ENCODE peak calls at places on chromosomes 13 and 19, in four cellular contexts. One of them, this sample, is unnamed.

GRCh38 chr13:98457053-98457452 is 119.9 kb downstream of the STK24 start:
- DNase-seq in H9: no peak
- DNase-seq in IMR-90: no peak
- DNase-seq in H1: no peak
- DNase-seq in this sample: no peak

GRCh38 chr13:51807041-51807440 is 3.1 kb upstream of the DHRS12 start:
- DNase-seq in H9: no peak
- DNase-seq in IMR-90: no peak
- DNase-seq in H1: no peak
- DNase-seq in this sample: peak

GRCh38 chr13:73661687-73662425 is 472.3 kb downstream of the KLF12 start:
- DNase-seq in H9: peak
- DNase-seq in H1: no peak
- DNase-seq in IMR-90: no peak
- DNase-seq in this sample: no peak

GRCh38 chr13:68174905-68175304 is 944.8 kb upstream of the PCDH9 start:
- DNase-seq in IMR-90: no peak
- DNase-seq in H9: no peak
- DNase-seq in H1: no peak
- DNase-seq in this sample: no peak

GRCh38 chr19:17952041-17952976 is 14.6 kb upstream of the KCNN1 start:
- DNase-seq in IMR-90: no peak
- DNase-seq in H9: peak
- DNase-seq in H1: peak
- DNase-seq in this sample: no peak

GRCh38 chr13:85408415-85408814 is 390.8 kb downstream of the SLITRK6 start:
- DNase-seq in H1: no peak
- DNase-seq in IMR-90: no peak
- DNase-seq in H9: no peak
- DNase-seq in this sample: no peak

GRCh38 chr19:19997656-19998268 is 41.5 kb downstream of the ZNF682 start:
- DNase-seq in H9: peak
- DNase-seq in H1: peak
- DNase-seq in IMR-90: no peak
- DNase-seq in this sample: peak

GRCh38 chr19:54517483-54517882 is 14.9 kb downstream of the LAIR2 start:
- DNase-seq in IMR-90: peak
- DNase-seq in H1: peak
- DNase-seq in H9: peak
- DNase-seq in this sample: peak

GRCh38 chr13:113597386-113598080 is 13.0 kb downstream of the TFDP1 start:
- DNase-seq in H9: peak
- DNase-seq in IMR-90: no peak
- DNase-seq in H1: no peak
- DNase-seq in this sample: no peak

GRCh38 chr19:2394054-2394668 is 33.2 kb downstream of the TIMM13 start:
- DNase-seq in IMR-90: no peak
- DNase-seq in H9: no peak
- DNase-seq in H1: no peak
- DNase-seq in this sample: no peak

GRCh38 chr13:23658929-23659541 is 88.8 kb downstream of the TNFRSF19 start:
- DNase-seq in H9: no peak
- DNase-seq in IMR-90: no peak
- DNase-seq in H1: no peak
- DNase-seq in this sample: no peak

GRCh38 chr19:28468701-28469459 is 744.1 kb downstream of the UQCRFS1 start:
- DNase-seq in H9: peak
- DNase-seq in H1: no peak
- DNase-seq in IMR-90: no peak
- DNase-seq in this sample: peak

GRCh38 chr19:6062274-6062673 is 48.0 kb downstream of the RFX2 start:
- DNase-seq in H1: no peak
- DNase-seq in IMR-90: no peak
- DNase-seq in H9: no peak
- DNase-seq in this sample: no peak

GRCh38 chr13:57326532-57326931 is 159.5 kb downstream of the PRR20E start:
- DNase-seq in IMR-90: no peak
- DNase-seq in H1: no peak
- DNase-seq in H9: no peak
- DNase-seq in this sample: no peak

GRCh38 chr19:52653161-52653560 is 15.0 kb upstream of the ZNF83 start:
- DNase-seq in H9: no peak
- DNase-seq in IMR-90: no peak
- DNase-seq in H1: no peak
- DNase-seq in this sample: no peak
- H3K56ac ChIP-seq in H9: no peak
- H3K56ac ChIP-seq in IMR-90: no peak
- H3K56ac ChIP-seq in H1: no peak
- H3K56ac ChIP-seq in this sample: no peak

GRCh38 chr19:49441210-49441959 is at the start of gene SLC17A7:
- DNase-seq in IMR-90: no peak
- DNase-seq in H1: peak
- DNase-seq in H9: peak
- DNase-seq in this sample: peak

GRCh38 chr19:49441960-49442350 is 628 bp upstream of the SLC17A7 start:
- DNase-seq in H1: no peak
- DNase-seq in IMR-90: no peak
- DNase-seq in H9: no peak
- DNase-seq in this sample: no peak

GRCh38 chr19:49442354-49442753 is 1.0 kb upstream of the SLC17A7 start:
- DNase-seq in H1: no peak
- DNase-seq in IMR-90: no peak
- DNase-seq in H9: no peak
- DNase-seq in this sample: no peak

GRCh38 chr19:49439841-49440240 is 1.5 kb downstream of the SLC17A7 start:
- DNase-seq in H1: no peak
- DNase-seq in IMR-90: no peak
- DNase-seq in H9: no peak
- DNase-seq in this sample: no peak

DNA sequence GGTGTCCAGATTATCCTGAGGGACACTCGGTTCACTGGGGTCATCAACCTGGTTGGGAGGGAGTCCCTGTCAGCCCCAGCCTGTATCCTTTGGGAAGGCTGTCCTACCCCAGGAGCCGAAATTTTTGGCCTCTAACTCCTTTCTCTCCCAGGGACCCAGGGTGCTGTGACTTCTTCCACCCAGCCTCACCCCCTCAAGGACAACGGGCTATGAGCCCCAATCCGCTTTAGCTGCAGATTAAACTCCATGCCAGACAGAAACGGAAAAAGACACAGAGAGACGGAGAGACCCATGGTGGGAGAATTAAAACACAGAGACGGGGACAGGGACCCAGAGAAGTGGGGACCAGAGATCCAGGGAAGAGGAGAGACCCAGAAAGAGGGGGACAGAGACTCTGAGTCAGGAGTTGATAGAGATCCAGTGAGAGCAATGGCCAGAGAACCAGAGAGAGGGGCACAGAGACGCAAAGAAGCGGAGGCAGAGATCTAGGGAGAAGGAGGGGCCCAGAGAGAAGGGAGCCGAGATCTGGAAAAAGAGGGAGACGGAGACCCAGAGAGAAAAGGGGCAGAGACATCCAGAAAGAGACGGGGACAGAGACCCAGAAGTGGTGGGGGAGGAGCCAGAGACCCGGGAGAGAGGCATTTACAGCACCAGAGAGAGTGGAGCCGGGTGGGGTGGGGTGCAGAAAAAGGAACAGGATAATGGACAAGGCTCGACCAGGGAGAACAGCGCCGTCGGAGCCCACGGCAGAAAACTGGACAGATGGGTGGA is 703 bp downstream of the SLC17A7 start:
- DNase-seq in H9: no peak
- DNase-seq in H1: no peak
- DNase-seq in IMR-90: no peak
- DNase-seq in this sample: no peak
- H2BK120ac ChIP-seq in H9: no peak
- H2BK120ac ChIP-seq in H1: no peak
- H2BK120ac ChIP-seq in IMR-90: no peak
- H2BK120ac ChIP-seq in this sample: no peak

GRCh38 chr13:27425151-27425917 is 915 bp downstream of the GTF3A start:
- DNase-seq in IMR-90: no peak
- DNase-seq in H9: no peak
- DNase-seq in H1: peak
- DNase-seq in this sample: no peak

GRCh38 chr13:27427663-27428062 is 3.2 kb downstream of the GTF3A start:
- DNase-seq in H9: no peak
- DNase-seq in H1: no peak
- DNase-seq in IMR-90: no peak
- DNase-seq in this sample: no peak

GRCh38 chr13:27425918-27426630 is 1.7 kb downstream of the GTF3A start:
- DNase-seq in H1: peak
- DNase-seq in IMR-90: peak
- DNase-seq in H9: peak
- DNase-seq in this sample: peak

GRCh38 chr13:27423333-27423732 is 1.1 kb upstream of the GTF3A start:
- DNase-seq in IMR-90: no peak
- DNase-seq in H1: no peak
- DNase-seq in H9: no peak
- DNase-seq in this sample: no peak

DNA sequence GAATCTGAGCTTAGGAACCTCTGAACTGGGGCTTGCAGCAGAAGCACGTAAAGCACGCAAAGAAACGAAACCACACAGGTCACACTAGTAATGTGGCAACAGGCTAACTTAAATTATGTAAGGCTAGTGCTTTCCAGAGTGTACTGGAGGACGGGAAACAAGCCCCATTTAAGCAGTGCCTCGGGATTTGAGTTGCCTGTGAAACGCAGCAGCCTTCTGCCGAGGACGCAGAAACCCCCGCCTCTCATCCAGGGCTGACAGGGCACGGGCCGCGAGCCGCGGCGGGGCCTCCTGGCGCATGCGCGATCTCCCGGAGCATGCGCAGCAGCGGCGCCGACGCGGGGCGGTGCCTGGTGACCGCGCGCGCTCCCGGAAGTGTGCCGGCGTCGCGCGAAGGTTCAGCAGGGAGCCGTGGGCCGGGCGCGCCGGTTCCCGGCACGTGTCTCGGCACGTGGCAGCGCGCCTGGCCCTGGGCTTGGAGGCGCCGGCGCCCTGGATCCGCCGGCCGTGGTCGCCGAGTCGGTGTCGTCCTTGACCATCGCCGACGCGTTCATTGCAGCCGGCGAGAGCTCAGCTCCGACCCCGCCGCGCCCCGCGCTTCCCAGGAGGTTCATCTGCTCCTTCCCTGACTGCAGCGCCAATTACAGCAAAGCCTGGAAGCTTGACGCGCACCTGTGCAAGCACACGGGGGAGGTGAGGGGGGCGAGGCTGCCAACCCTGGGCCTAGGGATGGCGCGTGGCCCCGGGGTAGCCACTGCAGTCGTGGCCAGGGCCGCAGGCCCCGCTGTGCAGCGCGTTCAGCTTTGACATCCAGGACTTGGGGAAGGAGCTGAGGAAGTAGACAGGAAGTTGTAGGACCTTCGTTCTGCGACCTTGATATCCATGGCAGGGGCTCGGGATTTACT is at the start of gene GTF3A:
- DNase-seq in H9: peak
- DNase-seq in IMR-90: peak
- DNase-seq in H1: peak
- DNase-seq in this sample: peak
- H3K56ac ChIP-seq in H9: no peak
- H3K56ac ChIP-seq in IMR-90: peak
- H3K56ac ChIP-seq in H1: no peak
- H3K56ac ChIP-seq in this sample: peak

GRCh38 chr19:42267644-42268141 is 1.4 kb upstream of the CIC start:
- DNase-seq in H1: no peak
- DNase-seq in IMR-90: no peak
- DNase-seq in H9: no peak
- DNase-seq in this sample: no peak
- H2BK120ac ChIP-seq in H1: no peak
- H2BK120ac ChIP-seq in IMR-90: peak
- H2BK120ac ChIP-seq in H9: no peak
- H2BK120ac ChIP-seq in this sample: no peak

GRCh38 chr13:26376430-26376829 is 122.5 kb downstream of the CDK8 start:
- DNase-seq in H9: no peak
- DNase-seq in H1: no peak
- DNase-seq in IMR-90: no peak
- DNase-seq in this sample: no peak
- H3K56ac ChIP-seq in H9: no peak
- H3K56ac ChIP-seq in H1: no peak
- H3K56ac ChIP-seq in IMR-90: no peak
- H3K56ac ChIP-seq in this sample: no peak

DNA sequence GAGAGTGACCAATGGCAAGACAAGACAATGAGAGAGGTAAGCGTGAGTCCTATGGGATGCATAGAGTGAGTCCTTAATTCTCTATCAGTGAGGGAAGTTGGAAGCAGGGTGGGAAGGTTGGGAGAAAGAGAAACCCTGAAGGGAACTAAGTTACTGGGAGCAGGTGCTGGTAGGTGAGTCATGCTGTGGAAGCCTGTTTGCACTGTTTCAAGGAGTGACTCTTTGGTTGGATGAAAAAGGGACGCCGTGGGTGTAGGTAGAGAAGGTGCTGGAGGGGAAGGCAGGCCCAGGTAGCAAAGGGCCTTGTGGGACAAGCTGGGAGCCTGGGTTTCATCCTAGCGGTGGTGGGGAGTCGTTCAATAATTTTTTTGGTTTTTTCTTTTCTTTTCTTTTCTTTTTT is 21.9 kb downstream of the IGFL1 start:
- DNase-seq in H9: no peak
- DNase-seq in H1: no peak
- DNase-seq in IMR-90: no peak
- DNase-seq in this sample: no peak
- H2BK120ac ChIP-seq in H9: no peak
- H2BK120ac ChIP-seq in H1: no peak
- H2BK120ac ChIP-seq in IMR-90: no peak
- H2BK120ac ChIP-seq in this sample: no peak

GRCh38 chr13:78675112-78675511 is 16.2 kb upstream of the OBI1 start:
- DNase-seq in H9: no peak
- DNase-seq in H1: no peak
- DNase-seq in IMR-90: no peak
- DNase-seq in this sample: no peak
- H3K56ac ChIP-seq in H9: no peak
- H3K56ac ChIP-seq in H1: no peak
- H3K56ac ChIP-seq in IMR-90: no peak
- H3K56ac ChIP-seq in this sample: no peak

This sample was measured in mesendoderm.